ENCODE peak calls at places on chromosomes 16 and 17, in eight cellular contexts. V, P, K, B, N, U, X and H are unnamed samples. For H3K4me1, the result is how much of the 10 kb centered on the place peaks cover.

GRCh38 chr16:68155425-68155824 is 70.3 kb downstream of the NFATC3 start:
- DNase-seq in V (no peak), P (no peak), K (no peak), B (no peak), N (no peak), U (no peak), X (peak), H (no peak)

GRCh38 chr17:8741771-8742170 is 2.9 kb downstream of the CCDC42 start:
- DNase-seq in V (no peak), P (no peak), K (no peak), B (no peak), N (no peak), U (no peak), X (no peak), H (no peak)

GRCh38 chr17:79043931-79044320 is 20.0 kb downstream of the C1QTNF1 start:
- DNase-seq in V (no peak), P (no peak), K (no peak), B (no peak), N (no peak), U (no peak), X (no peak), H (no peak)

GRCh38 chr17:30000001-30000754 is 58.7 kb downstream of the EFCAB5 start:
- DNase-seq in V (peak), P (peak), K (no peak), B (no peak), N (no peak), U (no peak), X (no peak), H (no peak)

GRCh38 chr16:80754479-80754878 is 49.9 kb downstream of the CDYL2 start:
- DNase-seq in V (no peak), P (no peak), K (no peak), B (no peak), N (no peak), U (no peak), X (no peak), H (no peak)

GRCh38 chr17:7839890-7840260 is 5.9 kb downstream of the KDM6B start:
- DNase-seq in V (no peak), P (peak), K (peak), B (no peak), N (no peak), U (no peak), X (no peak), H (no peak)

GRCh38 chr16:82439678-82440293 is 187.0 kb upstream of the CDH13 start:
- DNase-seq in V (no peak), P (peak), K (peak), B (no peak), N (no peak), U (no peak), X (no peak), H (no peak)

GRCh38 chr16:72092832-72093447 is 480 bp downstream of the TXNL4B start:
- DNase-seq in V (peak), P (peak), K (peak), B (no peak), N (no peak), U (no peak), X (no peak), H (no peak)

GRCh38 chr16:80541306-80541694 is 507 bp downstream of the DYNLRB2 start:
- DNase-seq in V (no peak), P (no peak), K (no peak), B (no peak), N (no peak), U (no peak), X (no peak), H (no peak)

GRCh38 chr16:4330277-4330882 is 14.5 kb downstream of the GLIS2 start:
- DNase-seq in V (peak), P (no peak), K (peak), B (peak), N (peak), U (peak), X (peak), H (peak)

GRCh38 chr17:68489919-68490318 is 22.3 kb upstream of the PRKAR1A start:
- DNase-seq in V (no peak), P (no peak), K (peak), B (no peak), N (no peak), U (no peak), X (no peak), H (no peak)

GRCh38 chr17:68398731-68399637 is 58.3 kb downstream of the WIPI1 start:
- DNase-seq in V (peak), P (peak), K (peak), B (peak), N (no peak), U (no peak), X (peak), H (peak)

GRCh38 chr17:62780273-62780672 is 27.8 kb downstream of the MARCHF10 start:
- DNase-seq in V (no peak), P (no peak), K (no peak), B (peak), N (no peak), U (no peak), X (peak), H (no peak)

GRCh38 chr16:81601008-81601428 is 156.4 kb downstream of the CMIP start:
- DNase-seq in V (no peak), P (no peak), K (peak), B (no peak), N (no peak), U (peak), X (no peak), H (no peak)

GRCh38 chr17:57875109-57876022 is 25.5 kb upstream of the MRPS23 start:
- DNase-seq in V (peak), P (peak), K (peak), B (peak), N (peak), U (peak), X (peak), H (peak)

GRCh38 chr17:36553459-36553858 is 8.7 kb downstream of the GGNBP2 start:
- DNase-seq in V (no peak), P (no peak), K (no peak), B (no peak), N (no peak), U (no peak), X (no peak), H (no peak)

DNA sequence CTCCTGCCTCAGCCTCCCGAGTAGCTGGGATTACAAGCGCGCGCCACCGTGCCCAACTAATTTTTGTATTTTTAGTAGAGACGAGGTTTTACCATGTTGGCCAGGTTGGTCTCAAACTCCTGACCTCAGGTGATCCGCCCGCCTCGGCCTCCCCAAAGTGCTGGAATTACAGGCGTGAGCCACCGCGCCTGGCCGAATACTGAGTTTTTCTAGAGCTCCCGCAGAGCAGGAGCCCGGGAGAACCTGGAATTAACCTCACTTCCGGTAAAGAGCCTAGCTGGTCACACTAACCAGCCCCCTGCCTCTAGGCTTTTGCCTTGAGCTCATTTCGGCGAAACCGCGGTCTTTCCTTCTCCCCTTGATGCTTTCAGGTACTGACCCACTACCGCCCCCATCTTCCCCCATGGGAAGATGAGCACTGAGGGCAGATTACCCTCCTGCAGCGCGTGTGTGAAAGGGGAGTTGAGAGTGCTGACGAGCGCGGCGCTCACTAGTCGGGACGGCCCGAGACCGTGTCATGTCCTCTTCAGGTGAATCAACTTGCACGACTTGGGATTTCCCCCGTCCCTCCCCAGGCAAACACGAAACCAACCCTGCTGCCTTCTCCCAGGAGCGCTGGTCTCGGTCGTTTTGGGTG is 743 bp upstream of the NEK8 start:
- DNase-seq in V (peak), P (peak), K (peak), B (peak), N (no peak), U (peak), X (peak), H (peak)
- TF ChIP-seq CTCF in V (peak), P (peak), K (peak), B (no peak), N (no peak), U (peak), X (no peak), H (peak)

GRCh38 chr17:40342575-40343058 is 21.9 kb downstream of the GJD3 start:
- DNase-seq in V (no peak), P (no peak), K (no peak), B (no peak), N (no peak), U (no peak), X (no peak), H (no peak)

GRCh38 chr17:40345161-40346034 is 19.1 kb downstream of the GJD3 start:
- DNase-seq in V (no peak), P (peak), K (peak), B (peak), N (peak), U (peak), X (peak), H (peak)

GRCh38 chr17:40346061-40346767 is 18.3 kb downstream of the GJD3 start:
- DNase-seq in V (no peak), P (no peak), K (no peak), B (no peak), N (no peak), U (no peak), X (no peak), H (no peak)

GRCh38 chr17:40343126-40344119 is 21.1 kb downstream of the GJD3 start:
- DNase-seq in V (no peak), P (no peak), K (no peak), B (no peak), N (no peak), U (no peak), X (no peak), H (peak)

DNA sequence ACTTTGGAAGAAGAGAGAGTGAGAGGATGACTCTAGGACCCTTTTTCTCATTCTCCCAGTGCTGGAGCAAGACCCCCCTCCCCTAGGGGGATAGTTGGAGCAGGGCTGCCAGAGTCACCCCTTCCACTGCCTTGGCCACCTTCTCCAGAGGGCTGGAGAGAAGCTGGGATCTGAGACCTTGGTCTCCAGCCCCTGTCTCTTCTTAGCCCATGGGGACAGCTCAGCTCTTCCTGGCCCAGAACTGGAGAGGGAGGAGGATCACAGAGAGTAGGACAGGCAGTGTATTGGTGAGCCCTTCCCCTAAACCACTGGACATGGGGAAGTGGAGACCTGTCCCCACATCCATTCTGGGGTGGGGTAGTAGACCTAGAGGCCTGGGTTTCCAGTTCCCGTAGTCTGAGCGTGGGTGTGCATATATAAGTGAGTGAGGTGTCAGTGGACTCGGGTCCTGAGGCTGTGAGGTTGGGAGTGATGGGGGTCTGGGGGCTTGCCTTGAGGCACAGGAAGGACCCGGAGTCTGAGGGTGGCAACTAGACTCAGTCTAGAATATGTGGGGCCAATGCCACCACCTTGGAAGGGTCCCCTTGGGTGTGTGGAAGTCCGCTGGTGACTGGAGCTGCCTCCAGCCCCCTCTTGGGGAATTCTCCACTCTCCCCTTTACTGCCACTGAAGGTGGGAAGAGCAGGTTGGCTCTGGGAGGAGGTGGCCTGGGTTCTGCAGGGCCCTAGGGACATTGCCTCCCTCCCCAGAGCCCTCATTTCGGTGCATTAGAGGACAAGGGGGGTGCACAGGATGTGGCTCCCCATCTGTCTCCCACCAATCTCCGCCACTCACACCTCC is 20.0 kb downstream of the GJD3 start:
- DNase-seq in V (no peak), P (no peak), K (no peak), B (no peak), N (no peak), U (no peak), X (no peak), H (no peak)
- H3K4me1 ChIP-seq in V (under half), P (half or more), K (half or more), B (half or more), N (under half), U (half or more), X (half or more), H (under half)

DNA sequence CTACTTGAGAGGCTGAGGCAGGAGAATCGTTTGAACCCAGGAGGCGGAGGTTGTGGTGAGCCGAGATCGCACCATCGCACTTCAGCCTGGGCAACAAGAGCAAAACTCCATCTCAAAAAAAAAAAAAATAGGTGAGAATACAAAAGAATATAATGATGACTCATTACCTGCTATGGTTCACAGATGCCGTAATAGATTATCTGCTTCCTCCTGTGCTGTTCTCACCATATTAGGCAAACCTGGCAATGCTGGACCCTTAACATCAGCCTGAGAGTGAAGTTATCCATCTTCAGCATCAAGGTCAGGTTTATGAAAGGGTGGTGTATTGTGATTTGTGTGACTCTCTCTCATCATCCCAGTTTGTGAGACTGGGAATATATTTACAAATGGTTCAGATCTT is 271.3 kb upstream of the CPHXL start:
- DNase-seq in V (no peak), P (no peak), K (no peak), B (no peak), N (no peak), U (no peak), X (no peak), H (no peak)
- H3K4me3 ChIP-seq in V (no peak), P (no peak), K (no peak), B (no peak), N (no peak), U (no peak), X (no peak), H (no peak)

GRCh38 chr17:19578545-19578944 is 44.9 kb downstream of the SLC47A1 start:
- DNase-seq in V (no peak), P (peak), K (peak), B (peak), N (no peak), U (no peak), X (no peak), H (no peak)
- TF ChIP-seq CTCF in V (no peak), P (no peak), K (no peak), B (no peak), N (no peak), U (no peak), X (no peak), H (no peak)

GRCh38 chr17:1997146-1997586 is 28.0 kb downstream of the RTN4RL1 start:
- DNase-seq in V (no peak), P (no peak), K (no peak), B (no peak), N (no peak), U (no peak), X (peak), H (no peak)
- H3K4me1 ChIP-seq in V (under half), P (under half), K (half or more), B (under half), N (under half), U (under half), X (half or more), H (under half)

DNA sequence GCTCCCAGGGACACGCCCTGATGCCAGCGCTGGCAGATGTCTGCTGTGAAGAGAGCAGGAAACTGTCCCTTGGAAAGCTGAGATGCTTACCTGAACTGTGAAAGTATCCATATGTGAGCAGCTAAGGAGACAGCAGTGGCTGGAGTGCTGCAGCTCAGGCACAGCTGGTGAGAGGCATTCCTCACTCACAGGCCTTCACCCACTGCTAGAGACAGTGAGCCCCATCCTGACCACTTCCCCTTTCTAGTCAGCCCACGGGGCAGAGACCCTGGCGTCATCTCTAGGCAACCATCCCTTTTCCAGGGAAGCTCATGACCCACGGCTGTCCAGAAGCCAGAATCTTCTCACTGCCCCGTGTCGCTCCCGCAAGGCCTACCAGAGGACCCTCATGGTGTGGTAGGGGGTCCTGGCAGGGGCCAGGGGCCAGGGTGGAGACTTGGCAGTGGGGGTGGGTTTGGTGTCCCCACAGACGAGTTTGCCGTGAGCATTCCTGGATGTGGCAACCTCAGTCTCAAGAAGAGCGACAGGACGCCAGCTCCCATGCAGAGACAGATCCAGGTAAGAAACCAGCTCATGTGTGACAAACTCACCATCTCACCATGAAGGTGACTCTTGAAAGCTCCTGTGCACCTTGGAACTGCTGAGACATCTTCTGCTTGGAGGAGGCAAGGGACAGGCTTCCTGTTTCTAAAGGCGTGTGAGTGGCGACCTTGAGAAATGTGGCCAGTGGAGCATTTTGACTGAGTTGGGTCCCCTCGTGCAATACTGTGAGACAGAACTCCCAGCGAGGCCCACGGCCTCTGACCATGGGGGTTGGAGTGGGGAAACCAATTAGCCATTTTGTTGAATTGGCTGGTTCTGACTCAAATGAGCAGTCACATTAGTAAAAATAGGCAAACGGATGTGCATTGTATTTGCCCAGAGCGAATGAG is at the start of gene SCIMP:
- DNase-seq in V (no peak), P (no peak), K (no peak), B (peak), N (peak), U (no peak), X (no peak), H (peak)
- H3K4me3 ChIP-seq in V (no peak), P (no peak), K (no peak), B (no peak), N (no peak), U (no peak), X (no peak), H (no peak)

GRCh38 chr16:56842133-56842532 is 22.9 kb upstream of the SLC12A3 start:
- DNase-seq in V (no peak), P (no peak), K (no peak), B (no peak), N (no peak), U (no peak), X (no peak), H (no peak)
- TF ChIP-seq CTCF in V (no peak), P (no peak), K (no peak), B (no peak), N (no peak), U (no peak), X (no peak), H (no peak)

GRCh38 chr16:50305441-50306061 is 39.2 kb downstream of the ADCY7 start:
- DNase-seq in V (no peak), P (no peak), K (no peak), B (peak), N (no peak), U (no peak), X (no peak), H (peak)
- H3K4me1 ChIP-seq in V (under half), P (under half), K (under half), B (under half), N (under half), U (under half), X (under half), H (under half)